ENCODE peak calls at places on chromosome 6, in five cellular contexts. T is upper lobe of right lung, C is ovary, S is brain microvascular endothelial cell, V is colonic mucosa. G is an unnamed sample. For H3K36me3, the result is how much of the 10 kb centered on the place peaks cover.

GRCh38 chr6:152089992-152090391 is 282.5 kb downstream of the ESR1 start:
- DNase-seq in T (no peak), C (no peak), S (peak), V (no peak), G (no peak)

GRCh38 chr6:33583591-33584155 is 3.6 kb upstream of the BAK1 start:
- DNase-seq in T (no peak), C (no peak), S (no peak), V (no peak), G (no peak)

GRCh38 chr6:829646-830045 is 136.7 kb upstream of the EXOC2 start:
- DNase-seq in T (no peak), C (no peak), S (no peak), V (no peak), G (no peak)

GRCh38 chr6:137970368-137970767 is 103.3 kb downstream of the TNFAIP3 start:
- DNase-seq in T (no peak), C (no peak), S (no peak), V (no peak), G (no peak)

GRCh38 chr6:125818225-125818657 is 27.5 kb downstream of the NCOA7 start:
- DNase-seq in T (no peak), C (no peak), S (no peak), V (no peak), G (no peak)

GRCh38 chr6:52063584-52064400 is 23.6 kb downstream of the PKHD1 start:
- DNase-seq in T (no peak), C (no peak), S (peak), V (peak), G (no peak)

GRCh38 chr6:38512211-38512610 is 127.5 kb downstream of the BTBD9 start:
- DNase-seq in T (no peak), C (no peak), S (no peak), V (no peak), G (no peak)

GRCh38 chr6:7424967-7425807 is 35.6 kb downstream of the RIOK1 start:
- DNase-seq in T (no peak), C (no peak), S (peak), V (no peak), G (no peak)

GRCh38 chr6:43456737-43457126 is 1.4 kb upstream of the DLK2 start:
- DNase-seq in T (no peak), C (no peak), S (no peak), V (no peak), G (no peak)

GRCh38 chr6:159533568-159533967 is 159.5 kb downstream of the SOD2 start:
- DNase-seq in T (no peak), C (no peak), S (no peak), V (no peak), G (no peak)

GRCh38 chr6:134589512-134589911 is 271.6 kb upstream of the SGK1 start:
- DNase-seq in T (no peak), C (no peak), S (peak), V (no peak), G (no peak)

GRCh38 chr6:161366301-161366953 is 92.6 kb upstream of the AGPAT4 start:
- DNase-seq in T (no peak), C (no peak), S (no peak), V (no peak), G (no peak)

GRCh38 chr6:13014551-13015378 is 298.2 kb downstream of the PHACTR1 start:
- DNase-seq in T (peak), C (no peak), S (no peak), V (no peak), G (peak)

GRCh38 chr6:87237804-87238203 is 82.4 kb downstream of the ZNF292 start:
- DNase-seq in T (no peak), C (no peak), S (no peak), V (no peak), G (no peak)

GRCh38 chr6:1004885-1005635 is 306.8 kb upstream of the FOXQ1 start:
- DNase-seq in T (no peak), C (no peak), S (no peak), V (no peak), G (no peak)

GRCh38 chr6:166582258-166582657 is 4.2 kb downstream of the RAMACL start:
- DNase-seq in T (no peak), C (no peak), S (no peak), V (no peak), G (no peak)

GRCh38 chr6:164640946-164641345 is 668.5 kb downstream of the C6orf118 start:
- DNase-seq in T (no peak), C (no peak), S (no peak), V (no peak), G (no peak)

GRCh38 chr6:136950436-136950835 is 28.3 kb downstream of the SLC35D3 start:
- DNase-seq in T (no peak), C (no peak), S (peak), V (no peak), G (no peak)

GRCh38 chr6:138844203-138844602 is 48.3 kb downstream of the ECT2L start:
- DNase-seq in T (no peak), C (peak), S (peak), V (no peak), G (no peak)

GRCh38 chr6:16055852-16056251 is 73.0 kb upstream of the MYLIP start:
- DNase-seq in T (no peak), C (no peak), S (no peak), V (no peak), G (no peak)

GRCh38 chr6:11033825-11034224 is 10.3 kb downstream of the ELOVL2 start:
- DNase-seq in T (no peak), C (no peak), S (peak), V (no peak), G (no peak)

GRCh38 chr6:48957781-48958180 is 505.3 kb downstream of the MMUT start:
- DNase-seq in T (no peak), C (no peak), S (peak), V (no peak), G (no peak)

GRCh38 chr6:170048615-170049256 is 242.1 kb downstream of the DLL1 start:
- DNase-seq in T (peak), C (no peak), S (no peak), V (peak), G (peak)

GRCh38 chr6:16286151-16286522 is 47.8 kb downstream of the GMPR start:
- DNase-seq in T (no peak), C (no peak), S (peak), V (no peak), G (peak)

GRCh38 chr6:13407709-13408695 is 79.4 kb downstream of the GFOD1 start:
- DNase-seq in T (no peak), C (no peak), S (peak), V (no peak), G (no peak)

GRCh38 chr6:124927806-124928205 is 34.4 kb upstream of the RNF217 start:
- DNase-seq in T (no peak), C (no peak), S (peak), V (no peak), G (no peak)

GRCh38 chr6:168950500-168951223 is 303.0 kb downstream of the THBS2 start:
- DNase-seq in T (no peak), C (peak), S (no peak), V (no peak), G (no peak)

GRCh38 chr6:129695373-129696027 is 14.5 kb downstream of the ARHGAP18 start:
- DNase-seq in T (no peak), C (no peak), S (no peak), V (peak), G (no peak)

GRCh38 chr6:110485461-110485860 is 9.0 kb upstream of the SLC22A16 start:
- DNase-seq in T (no peak), C (no peak), S (no peak), V (no peak), G (no peak)

GRCh38 chr6:146865756-146866266 is 267.0 kb downstream of the ADGB start:
- DNase-seq in T (no peak), C (no peak), S (no peak), V (no peak), G (no peak)

GRCh38 chr6:93419304-93420162 is at the start of gene EPHA7:
- DNase-seq in T (peak), C (peak), S (peak), V (peak), G (peak)
- H3K27ac ChIP-seq in T (no peak), C (peak), S (no peak), V (peak), G (peak)

GRCh38 chr6:37391100-37391499 is 37.3 kb downstream of the RNF8 start:
- DNase-seq in T (no peak), C (no peak), S (no peak), V (no peak), G (no peak)
- H3K36me3 ChIP-seq in T (half or more), C (under half), S (under half), V (under half), G (under half)

DNA sequence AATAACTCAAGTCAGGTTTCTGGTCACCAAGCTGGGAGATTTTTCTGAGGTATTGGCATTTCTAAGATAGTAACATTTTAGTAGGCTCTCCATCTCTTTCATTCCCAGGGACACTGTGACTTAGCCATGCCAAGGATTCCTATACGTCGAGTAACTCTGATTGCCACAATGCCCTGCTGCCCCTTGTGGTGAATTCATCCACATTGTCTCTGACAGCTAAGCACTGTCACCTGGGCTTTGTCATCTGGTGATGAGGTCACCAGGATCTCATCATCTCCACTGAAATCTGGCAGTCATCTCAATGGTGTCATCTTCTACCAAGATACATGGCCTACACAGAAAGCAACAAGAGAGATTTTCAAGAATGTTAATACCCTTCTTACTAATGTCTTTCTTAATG is 246.6 kb downstream of the CD109 start:
- DNase-seq in T (no peak), C (no peak), S (peak), V (no peak), G (no peak)
- TF ChIP-seq CTCF in T (no peak), C (no peak), S (peak), V (no peak), G (no peak)

DNA sequence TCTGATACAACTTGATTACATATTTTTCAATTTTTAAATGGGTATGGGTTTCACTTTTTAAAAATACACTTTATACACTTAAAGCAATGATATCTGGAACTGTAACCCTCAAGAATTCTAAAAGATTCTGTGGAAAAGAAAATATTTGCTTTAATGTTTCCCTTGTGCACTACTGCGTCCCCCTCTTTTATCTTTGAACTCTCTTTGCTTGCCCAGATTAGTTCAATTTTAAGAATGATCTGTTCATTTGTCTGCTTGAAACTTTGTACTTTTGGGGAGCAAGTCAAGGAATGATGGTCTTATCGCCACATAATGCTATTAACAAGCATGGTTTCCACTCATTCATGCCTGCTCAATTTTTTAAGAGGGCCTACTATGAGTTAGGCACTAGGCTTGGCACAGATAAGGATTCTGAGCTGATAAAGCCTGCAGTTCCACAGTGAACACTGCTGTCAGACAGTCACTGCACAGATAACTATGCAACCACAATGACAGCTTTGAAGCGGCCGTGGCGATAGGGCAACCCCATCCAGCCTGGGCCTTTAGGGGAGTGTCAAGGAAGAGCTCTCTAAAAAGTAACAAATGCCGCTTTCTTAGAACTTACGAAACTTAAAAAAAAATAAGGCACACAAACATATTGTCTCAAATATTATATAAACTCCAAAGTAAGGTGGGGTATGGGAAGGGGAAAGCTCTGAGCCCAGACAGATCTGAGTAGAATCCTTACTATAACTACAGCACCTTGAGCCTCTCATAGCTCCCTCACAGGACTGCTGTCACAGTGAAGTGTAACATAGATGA is 29.7 kb downstream of the FYN start:
- DNase-seq in T (no peak), C (no peak), S (peak), V (no peak), G (no peak)
- H3K27ac ChIP-seq in T (peak), C (no peak), S (peak), V (peak), G (no peak)

GRCh38 chr6:154758125-154758524 is 24.9 kb downstream of the SCAF8 start:
- DNase-seq in T (no peak), C (no peak), S (no peak), V (no peak), G (no peak)
- H3K36me3 ChIP-seq in T (under half), C (under half), S (under half), V (under half), G (under half)

DNA sequence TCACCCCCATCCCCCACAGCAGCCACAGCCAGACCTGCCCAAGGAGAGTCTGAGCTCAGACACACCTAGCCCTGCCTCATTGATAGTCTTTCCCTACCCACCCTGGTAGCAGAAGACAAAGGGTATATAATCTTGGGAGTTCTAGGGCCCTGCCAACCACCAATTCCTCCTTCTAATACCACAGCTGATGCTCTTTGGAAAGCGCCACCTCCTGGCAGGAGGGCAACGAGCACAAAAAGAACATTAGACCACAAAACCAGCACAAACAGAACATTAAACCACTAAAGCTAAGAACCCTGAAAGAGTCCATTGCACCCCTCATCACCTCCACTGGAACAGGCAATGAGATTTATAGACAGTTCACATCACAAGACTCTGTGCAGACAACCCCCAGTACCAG is 195.8 kb upstream of the FUT9 start:
- DNase-seq in T (no peak), C (no peak), S (no peak), V (no peak), G (peak)
- TF ChIP-seq CTCF in T (no peak), C (no peak), S (no peak), V (no peak), G (no peak)

G was measured in kidney.